ENCODE peak calls at places on chromosomes 5 and 9, in ten cellular contexts. One of them, this sample, is unnamed.

GRCh38 chr5:148394587-148395019 is 10.8 kb downstream of the FBXO38 start:
- DNase-seq in neuronal stem cell: no peak
- DNase-seq in EL: no peak
- DNase-seq in stimulated activated CD4-positive, alpha-beta T cell treated with anti-CD3 and anti-CD28 coated beads, Interleukin-2, amount 100 ng/mL, for 24 hours: no peak
- DNase-seq in RPMI8226: no peak
- DNase-seq in cardiac muscle cell: no peak
- DNase-seq in CD4-positive, alpha-beta T cell: no peak
- DNase-seq in LoVo: no peak
- DNase-seq in endothelial cell: no peak
- DNase-seq in T-helper 9 cell: no peak
- DNase-seq in this sample: peak

GRCh38 chr9:5988265-5988664 is 27.2 kb downstream of the RANBP6 start:
- DNase-seq in T-helper 9 cell: no peak
- DNase-seq in endothelial cell: no peak
- DNase-seq in RPMI8226: no peak
- DNase-seq in stimulated activated CD4-positive, alpha-beta T cell treated with anti-CD3 and anti-CD28 coated beads, Interleukin-2, amount 100 ng/mL, for 24 hours: no peak
- DNase-seq in CD4-positive, alpha-beta T cell: no peak
- DNase-seq in neuronal stem cell: no peak
- DNase-seq in LoVo: no peak
- DNase-seq in cardiac muscle cell: no peak
- DNase-seq in EL: no peak
- DNase-seq in this sample: no peak

GRCh38 chr5:132677191-132677590 is 3.4 kb downstream of the IL4 start:
- DNase-seq in T-helper 9 cell: no peak
- DNase-seq in cardiac muscle cell: peak
- DNase-seq in neuronal stem cell: no peak
- DNase-seq in LoVo: peak
- DNase-seq in RPMI8226: no peak
- DNase-seq in EL: peak
- DNase-seq in stimulated activated CD4-positive, alpha-beta T cell treated with anti-CD3 and anti-CD28 coated beads, Interleukin-2, amount 100 ng/mL, for 24 hours: no peak
- DNase-seq in CD4-positive, alpha-beta T cell: no peak
- DNase-seq in endothelial cell: peak
- DNase-seq in this sample: no peak

GRCh38 chr9:118961857-118962256 is 407.4 kb downstream of the BRINP1 start:
- DNase-seq in T-helper 9 cell: no peak
- DNase-seq in endothelial cell: no peak
- DNase-seq in RPMI8226: no peak
- DNase-seq in EL: peak
- DNase-seq in LoVo: no peak
- DNase-seq in CD4-positive, alpha-beta T cell: no peak
- DNase-seq in stimulated activated CD4-positive, alpha-beta T cell treated with anti-CD3 and anti-CD28 coated beads, Interleukin-2, amount 100 ng/mL, for 24 hours: no peak
- DNase-seq in neuronal stem cell: peak
- DNase-seq in cardiac muscle cell: peak
- DNase-seq in this sample: no peak

GRCh38 chr9:129517006-129517405 is 103.9 kb downstream of the C9orf50 start:
- DNase-seq in endothelial cell: no peak
- DNase-seq in EL: no peak
- DNase-seq in cardiac muscle cell: no peak
- DNase-seq in CD4-positive, alpha-beta T cell: no peak
- DNase-seq in RPMI8226: no peak
- DNase-seq in stimulated activated CD4-positive, alpha-beta T cell treated with anti-CD3 and anti-CD28 coated beads, Interleukin-2, amount 100 ng/mL, for 24 hours: no peak
- DNase-seq in neuronal stem cell: no peak
- DNase-seq in T-helper 9 cell: no peak
- DNase-seq in LoVo: no peak
- DNase-seq in this sample: no peak

GRCh38 chr9:70257512-70257911 is 1.3 kb upstream of the SMC5 start:
- DNase-seq in neuronal stem cell: no peak
- DNase-seq in cardiac muscle cell: no peak
- DNase-seq in RPMI8226: no peak
- DNase-seq in EL: no peak
- DNase-seq in LoVo: no peak
- DNase-seq in stimulated activated CD4-positive, alpha-beta T cell treated with anti-CD3 and anti-CD28 coated beads, Interleukin-2, amount 100 ng/mL, for 24 hours: no peak
- DNase-seq in T-helper 9 cell: no peak
- DNase-seq in endothelial cell: no peak
- DNase-seq in CD4-positive, alpha-beta T cell: no peak
- DNase-seq in this sample: no peak

GRCh38 chr5:27494845-27495244 is 456.5 kb upstream of the CDH9 start:
- DNase-seq in EL: no peak
- DNase-seq in CD4-positive, alpha-beta T cell: no peak
- DNase-seq in LoVo: peak
- DNase-seq in neuronal stem cell: no peak
- DNase-seq in endothelial cell: no peak
- DNase-seq in RPMI8226: no peak
- DNase-seq in cardiac muscle cell: no peak
- DNase-seq in T-helper 9 cell: no peak
- DNase-seq in stimulated activated CD4-positive, alpha-beta T cell treated with anti-CD3 and anti-CD28 coated beads, Interleukin-2, amount 100 ng/mL, for 24 hours: no peak
- DNase-seq in this sample: no peak

GRCh38 chr5:123819818-123820217 is 307.8 kb downstream of the CSNK1G3 start:
- DNase-seq in CD4-positive, alpha-beta T cell: no peak
- DNase-seq in cardiac muscle cell: no peak
- DNase-seq in LoVo: no peak
- DNase-seq in T-helper 9 cell: no peak
- DNase-seq in EL: peak
- DNase-seq in RPMI8226: no peak
- DNase-seq in endothelial cell: no peak
- DNase-seq in neuronal stem cell: no peak
- DNase-seq in stimulated activated CD4-positive, alpha-beta T cell treated with anti-CD3 and anti-CD28 coated beads, Interleukin-2, amount 100 ng/mL, for 24 hours: no peak
- DNase-seq in this sample: no peak

GRCh38 chr9:23683476-23684095 is 142.5 kb downstream of the ELAVL2 start:
- DNase-seq in stimulated activated CD4-positive, alpha-beta T cell treated with anti-CD3 and anti-CD28 coated beads, Interleukin-2, amount 100 ng/mL, for 24 hours: no peak
- DNase-seq in RPMI8226: no peak
- DNase-seq in EL: no peak
- DNase-seq in neuronal stem cell: no peak
- DNase-seq in endothelial cell: no peak
- DNase-seq in cardiac muscle cell: no peak
- DNase-seq in T-helper 9 cell: no peak
- DNase-seq in LoVo: no peak
- DNase-seq in CD4-positive, alpha-beta T cell: no peak
- DNase-seq in this sample: no peak

GRCh38 chr9:33517373-33517772 is 6.7 kb upstream of the ANKRD18B start:
- DNase-seq in T-helper 9 cell: no peak
- DNase-seq in CD4-positive, alpha-beta T cell: no peak
- DNase-seq in cardiac muscle cell: peak
- DNase-seq in RPMI8226: peak
- DNase-seq in stimulated activated CD4-positive, alpha-beta T cell treated with anti-CD3 and anti-CD28 coated beads, Interleukin-2, amount 100 ng/mL, for 24 hours: no peak
- DNase-seq in EL: peak
- DNase-seq in neuronal stem cell: no peak
- DNase-seq in LoVo: peak
- DNase-seq in endothelial cell: peak
- DNase-seq in this sample: no peak

GRCh38 chr5:56640763-56641406 is 174.5 kb upstream of the MAP3K1 start:
- DNase-seq in CD4-positive, alpha-beta T cell: no peak
- DNase-seq in neuronal stem cell: no peak
- DNase-seq in endothelial cell: no peak
- DNase-seq in LoVo: peak
- DNase-seq in T-helper 9 cell: no peak
- DNase-seq in stimulated activated CD4-positive, alpha-beta T cell treated with anti-CD3 and anti-CD28 coated beads, Interleukin-2, amount 100 ng/mL, for 24 hours: no peak
- DNase-seq in EL: no peak
- DNase-seq in cardiac muscle cell: no peak
- DNase-seq in RPMI8226: peak
- DNase-seq in this sample: peak

GRCh38 chr9:116632990-116633441 is 54.1 kb upstream of the TRIM32 start:
- DNase-seq in LoVo: no peak
- DNase-seq in neuronal stem cell: no peak
- DNase-seq in RPMI8226: no peak
- DNase-seq in endothelial cell: no peak
- DNase-seq in T-helper 9 cell: no peak
- DNase-seq in cardiac muscle cell: no peak
- DNase-seq in EL: peak
- DNase-seq in stimulated activated CD4-positive, alpha-beta T cell treated with anti-CD3 and anti-CD28 coated beads, Interleukin-2, amount 100 ng/mL, for 24 hours: no peak
- DNase-seq in CD4-positive, alpha-beta T cell: no peak
- DNase-seq in this sample: no peak

This sample was measured in LNCaP clone FGC.